ENCODE peak calls at places on chromosomes 7 and 10, in eight cellular contexts. S is mammary epithelial cell; P is GM10248; Q is uterus; X is lower lobe of right lung; L is progenitor cell of endocrine pancreas; Y is OCI-LY7; O is CD8-positive, alpha-beta T cell. A is an unnamed sample.

GRCh38 chr7:75840029-75840428 is 26.4 kb upstream of the CCL24 start:
- DNase-seq in Q (no peak), Y (no peak), X (no peak), S (no peak), L (no peak), P (no peak), O (no peak), A (no peak)

GRCh38 chr7:106634958-106635357 is 26.0 kb downstream of the CCDC71L start:
- DNase-seq in L (no peak), Q (no peak), P (no peak), O (no peak), X (no peak), Y (no peak), S (no peak), A (no peak)

GRCh38 chr10:15293862-15294835 is 76.9 kb downstream of the FAM171A1 start:
- DNase-seq in P (no peak), O (no peak), X (no peak), Q (no peak), S (no peak), Y (no peak), L (no peak), A (no peak)

GRCh38 chr10:7756360-7756992 is 31.3 kb downstream of the KIN start:
- DNase-seq in L (no peak), S (peak), X (no peak), Q (no peak), P (no peak), Y (peak), O (no peak), A (peak)

GRCh38 chr7:247636-248035 is 42.3 kb upstream of the FOXL3 start:
- DNase-seq in L (no peak), Y (no peak), P (no peak), O (no peak), X (no peak), Q (no peak), S (no peak), A (no peak)

GRCh38 chr7:144027070-144027469 is 21.7 kb upstream of the OR2A5 start:
- DNase-seq in L (no peak), X (no peak), Q (no peak), O (no peak), Y (no peak), P (no peak), S (no peak), A (no peak)

GRCh38 chr7:116955801-116956514 is 2.7 kb downstream of the ST7 start:
- DNase-seq in P (peak), L (no peak), O (no peak), Q (peak), X (no peak), S (no peak), Y (peak), A (peak)

GRCh38 chr7:25860206-25860881 is 291.7 kb upstream of the NFE2L3 start:
- DNase-seq in Y (no peak), S (peak), O (no peak), L (no peak), Q (no peak), X (no peak), P (no peak), A (no peak)

GRCh38 chr7:2166625-2167280 is 66.0 kb downstream of the MAD1L1 start:
- DNase-seq in S (no peak), Y (no peak), X (no peak), P (no peak), Q (no peak), O (no peak), L (no peak), A (no peak)

GRCh38 chr10:69721690-69722310 is 79.9 kb upstream of the COL13A1 start:
- DNase-seq in S (no peak), P (no peak), Q (no peak), Y (no peak), X (peak), L (no peak), O (no peak), A (no peak)

GRCh38 chr7:147990079-147990478 is 600.5 kb upstream of the C7orf33 start:
- DNase-seq in X (no peak), Y (no peak), Q (no peak), O (no peak), S (no peak), L (no peak), P (no peak), A (no peak)

GRCh38 chr10:131928248-131929095 is 27.7 kb downstream of the PPP2R2D start:
- DNase-seq in X (no peak), P (peak), Q (no peak), S (peak), O (no peak), Y (no peak), L (no peak), A (peak)

GRCh38 chr7:110337646-110338045 is 753.3 kb upstream of the LRRN3 start:
- DNase-seq in S (no peak), Q (no peak), X (no peak), Y (no peak), P (no peak), L (no peak), O (no peak), A (no peak)

GRCh38 chr10:132528064-132528800 is 9.4 kb upstream of the INPP5A start:
- DNase-seq in L (no peak), P (no peak), Q (peak), O (no peak), Y (no peak), S (no peak), X (peak), A (no peak)

GRCh38 chr7:75716992-75717626 is 21.6 kb downstream of the HIP1 start:
- DNase-seq in Q (no peak), P (no peak), X (no peak), S (peak), L (no peak), Y (no peak), O (no peak), A (no peak)

GRCh38 chr10:44864042-44864436 is 47.1 kb upstream of the TMEM72 start:
- DNase-seq in O (no peak), X (peak), L (peak), S (peak), Y (no peak), Q (peak), P (no peak), A (no peak)

GRCh38 chr10:70272925-70273316 is 10.9 kb downstream of the NPFFR1 start:
- DNase-seq in Y (peak), L (no peak), X (no peak), S (no peak), Q (no peak), O (no peak), P (peak), A (peak)

GRCh38 chr10:4353964-4354363 is 472.0 kb upstream of the AKR1E2 start:
- DNase-seq in Q (no peak), O (no peak), X (no peak), L (no peak), Y (no peak), P (no peak), S (peak), A (no peak)

GRCh38 chr10:91357497-91357896 is 52.6 kb upstream of the HECTD2 start:
- DNase-seq in X (no peak), S (no peak), L (no peak), Y (no peak), P (no peak), O (no peak), Q (no peak), A (no peak)
- TF ChIP-seq CTCF in X (no peak), S (no peak), L (no peak), Y (no peak), P (no peak), O (no peak), Q (no peak), A (no peak)

GRCh38 chr7:77575187-77575586 is 38.1 kb downstream of the PTPN12 start:
- DNase-seq in X (no peak), Q (no peak), O (no peak), S (no peak), Y (no peak), P (no peak), L (no peak), A (no peak)

GRCh38 chr7:77576856-77577255 is 39.8 kb downstream of the PTPN12 start:
- DNase-seq in L (no peak), P (no peak), Q (no peak), X (no peak), Y (no peak), S (no peak), O (no peak), A (no peak)

DNA sequence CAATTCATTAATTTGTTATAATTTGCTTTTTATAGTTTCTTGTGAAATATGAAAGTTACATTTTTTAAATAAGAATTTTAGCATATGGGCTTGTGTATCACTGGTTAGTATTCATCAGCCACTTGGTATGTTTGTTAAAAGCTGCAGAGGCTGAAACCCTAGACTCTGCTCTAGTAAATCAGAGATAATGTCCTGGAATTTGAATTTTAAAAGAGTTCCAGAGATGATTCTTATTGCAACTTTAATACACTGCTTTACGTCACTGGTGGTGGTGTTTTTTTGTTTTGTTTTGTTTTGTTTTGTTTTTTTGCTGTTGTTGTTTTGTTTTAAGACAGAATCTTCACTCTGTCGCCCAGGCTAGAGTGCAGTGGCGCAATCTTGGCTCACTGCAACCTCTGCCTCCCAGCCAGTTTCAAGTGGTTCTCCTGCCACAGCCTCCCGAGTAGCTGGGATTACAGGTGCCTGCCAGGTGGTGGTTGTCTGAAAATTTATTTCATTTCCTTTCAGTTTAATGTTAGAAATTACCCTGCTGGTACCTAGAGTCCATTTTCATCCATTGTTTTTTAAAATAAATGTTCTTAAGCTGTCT is 43.8 kb downstream of the PTPN12 start:
- DNase-seq in S (no peak), Q (no peak), X (peak), P (no peak), Y (no peak), L (no peak), O (no peak), A (no peak)
- TF ChIP-seq CTCF in S (no peak), Q (no peak), X (no peak), P (no peak), Y (no peak), L (no peak), O (no peak), A (no peak)

GRCh38 chr7:126843883-126844282 is 408.9 kb downstream of the GRM8 start:
- DNase-seq in O (no peak), Q (no peak), Y (no peak), L (no peak), X (no peak), P (no peak), S (no peak), A (no peak)
- TF ChIP-seq CTCF in O (no peak), Q (no peak), Y (no peak), L (no peak), X (no peak), P (no peak), S (no peak), A (no peak)

DNA sequence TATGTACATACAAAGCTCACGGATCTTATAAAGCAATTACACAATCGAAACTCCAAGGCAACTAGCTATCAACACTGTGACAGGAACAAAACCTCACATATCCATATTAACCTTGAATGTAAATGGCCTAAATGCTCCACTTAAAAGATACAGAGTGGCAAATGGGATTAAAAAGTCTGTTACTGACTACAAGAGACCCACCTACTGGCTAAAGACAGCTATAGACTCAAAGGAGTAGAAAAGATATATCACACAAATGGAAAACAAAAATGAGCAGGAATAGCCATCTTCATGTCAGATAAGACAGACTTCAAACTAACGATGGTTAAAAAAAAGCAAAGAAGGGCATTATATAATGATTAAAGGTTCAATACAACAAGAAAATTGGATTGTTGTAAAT is 246.7 kb downstream of the ADRA2A start:
- DNase-seq in L (no peak), X (no peak), Y (peak), P (no peak), S (no peak), O (no peak), Q (no peak), A (no peak)
- TF ChIP-seq CTCF in L (peak), X (peak), Y (peak), P (no peak), S (no peak), O (no peak), Q (no peak), A (no peak)

GRCh38 chr7:149831730-149832219 is 6.4 kb upstream of the ZNF862 start:
- DNase-seq in S (no peak), P (no peak), L (no peak), Y (no peak), Q (no peak), O (no peak), X (peak), A (no peak)

GRCh38 chr7:149830997-149831729 is 7.0 kb upstream of the ZNF862 start:
- DNase-seq in O (no peak), L (no peak), Y (no peak), S (no peak), Q (no peak), P (no peak), X (peak), A (no peak)

GRCh38 chr7:149833495-149834130 is 4.6 kb upstream of the ZNF862 start:
- DNase-seq in P (no peak), X (no peak), Q (peak), L (no peak), S (no peak), O (no peak), Y (no peak), A (no peak)

GRCh38 chr7:149834601-149835000 is 3.6 kb upstream of the ZNF862 start:
- DNase-seq in O (no peak), S (no peak), Q (no peak), L (no peak), P (no peak), Y (no peak), X (no peak), A (no peak)

DNA sequence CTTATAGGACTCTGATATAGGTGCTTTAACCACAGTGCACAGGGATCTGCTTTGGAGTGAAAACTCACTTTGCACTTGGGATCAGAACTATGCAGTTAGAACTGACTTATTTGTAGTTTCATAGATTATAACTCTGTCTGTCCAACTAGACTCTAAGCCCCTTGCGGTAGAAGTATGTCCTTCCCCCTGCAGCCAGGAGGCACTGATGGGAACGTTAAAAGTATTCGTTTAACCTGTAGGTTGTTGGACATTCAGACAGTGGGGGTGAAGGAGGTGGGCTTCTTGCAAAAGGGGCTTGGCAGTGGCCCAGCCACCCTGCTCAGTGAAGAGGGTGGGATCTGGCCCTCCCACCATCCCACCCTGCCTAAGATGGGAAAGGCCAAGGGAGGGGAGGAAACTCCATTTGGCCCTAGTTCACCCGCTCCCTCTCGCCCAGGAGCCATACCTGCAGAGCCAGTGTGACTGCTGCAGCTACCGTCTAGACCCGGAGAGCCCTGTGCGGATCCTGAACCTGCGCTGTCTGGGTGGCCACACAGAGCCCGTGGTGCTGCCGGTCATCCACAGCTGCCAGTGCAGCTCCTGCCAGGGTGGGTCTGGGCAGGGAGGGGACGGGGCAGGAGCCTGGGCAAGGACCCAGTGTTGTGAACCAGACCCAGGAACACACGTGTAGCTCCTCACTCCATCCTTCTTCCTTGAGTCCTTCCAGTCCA is 5.7 kb upstream of the ZNF862 start:
- DNase-seq in L (no peak), P (no peak), X (peak), Y (no peak), Q (no peak), S (no peak), O (no peak), A (no peak)
- TF ChIP-seq CTCF in L (no peak), P (no peak), X (no peak), Y (no peak), Q (no peak), S (no peak), O (no peak), A (no peak)